ENCODE peak calls at places on chromosomes 4 and X, in ten cellular contexts. T, A, W, P, H, Q, F, E, L and N are unnamed samples.

GRCh38 chrX:70030242-70030823 is 19.4 kb downstream of the AWAT2 start:
- DNase-seq in H (peak), W (peak), A (peak), P (peak), Q (peak), L (peak), T (peak), F (no peak), E (peak), N (no peak)

GRCh38 chrX:17597836-17598434 is 139.4 kb upstream of the SCML1 start:
- DNase-seq in E (no peak), H (peak), Q (no peak), T (no peak), P (no peak), A (no peak), F (no peak), W (no peak), L (peak), N (peak)

GRCh38 chr4:628346-628745 is 3.0 kb downstream of the PDE6B start:
- DNase-seq in A (no peak), F (no peak), T (no peak), E (no peak), W (peak), H (no peak), Q (no peak), P (no peak), L (no peak), N (no peak)

GRCh38 chr4:125322363-125322730 is 7.6 kb downstream of the FAT4 start:
- DNase-seq in P (no peak), A (peak), T (no peak), Q (no peak), E (no peak), W (no peak), L (peak), H (no peak), F (no peak), N (no peak)

GRCh38 chrX:109036624-109037023 is 300.3 kb upstream of the IRS4 start:
- DNase-seq in L (no peak), H (no peak), Q (no peak), F (no peak), E (no peak), A (no peak), W (no peak), P (no peak), T (no peak), N (no peak)

GRCh38 chr4:112552668-112553067 is 36.7 kb upstream of the NEUROG2 start:
- DNase-seq in T (no peak), Q (no peak), H (no peak), P (no peak), W (no peak), A (peak), E (no peak), L (peak), F (no peak), N (no peak)

GRCh38 chrX:105461013-105461412 is 240.5 kb upstream of the TEX13A start:
- DNase-seq in T (no peak), E (no peak), F (no peak), L (peak), Q (no peak), W (no peak), P (no peak), A (no peak), H (no peak), N (no peak)

GRCh38 chr4:119328695-119329094 is 6.8 kb upstream of the FABP2 start:
- DNase-seq in L (no peak), A (no peak), P (no peak), F (no peak), W (no peak), Q (no peak), T (no peak), E (no peak), H (no peak), N (no peak)

GRCh38 chr4:35689866-35690265 is 554.4 kb downstream of the ARAP2 start:
- DNase-seq in Q (no peak), F (no peak), L (no peak), W (no peak), A (no peak), E (peak), P (no peak), H (no peak), T (peak), N (no peak)